ENCODE peak calls at places on chromosomes 4 and X, in eight cellular contexts. C is WTC11; Z is endodermal cell; H is uterus; W is hepatocyte; A is CD4-positive, alpha-beta T cell; B is thyroid gland; U is DND-41. P is an unnamed sample.
A peak's percentile ranks its signal among the peaks of the same experiment; 100 is the strongest.

GRCh38 chrX:130981836-130982235 is 76.3 kb upstream of the ARHGAP36 start:
- DNase-seq in C (no peak), Z (no peak), B (no peak), W (no peak), U (no peak), H (no peak), A (no peak), P (no peak)

GRCh38 chr4:6322761-6323566 is 53.3 kb downstream of the WFS1 start:
- DNase-seq in B (no peak), C (no peak), U (no peak), Z (no peak), W (no peak), H (no peak), A (no peak), P (no peak)

GRCh38 chr4:1367230-1367935 is 20.4 kb downstream of the UVSSA start:
- DNase-seq in H (no peak), A (no peak), Z (no peak), U (no peak), C (no peak), W (no peak), B (no peak), P (peak; percentile 67)

GRCh38 chrX:153651540-153652079 is 4.6 kb downstream of the DUSP9 start:
- DNase-seq in B (no peak), U (no peak), W (no peak), Z (peak; percentile 67), A (no peak), H (peak; percentile 8), C (no peak), P (peak; percentile 56)

GRCh38 chr4:83320548-83320947 is 14.1 kb downstream of the HPSE start:
- DNase-seq in Z (no peak), H (no peak), W (no peak), U (peak; percentile 7), B (peak; percentile 28), A (no peak), C (no peak), P (peak; percentile 76)

GRCh38 chrX:153922932-153923857 is 2.9 kb downstream of the ARHGAP4 start:
- DNase-seq in A (no peak), U (no peak), B (peak; percentile 87), Z (no peak), H (peak; percentile 89), C (no peak), W (peak; percentile 50), P (peak; percentile 85)

GRCh38 chr4:110020139-110020538 is 107.5 kb downstream of the EGF start:
- DNase-seq in B (peak; percentile 25), Z (peak; percentile 58), H (no peak), U (no peak), C (peak; percentile 20), W (no peak), A (no peak), P (no peak)

GRCh38 chr4:167509551-167509950 is 275.3 kb upstream of the SPOCK3 start:
- DNase-seq in B (no peak), H (no peak), W (no peak), U (no peak), A (no peak), C (no peak), Z (no peak), P (no peak)

GRCh38 chrX:100964362-100964761 is 5.1 kb upstream of the ARL13A start:
- DNase-seq in H (no peak), Z (no peak), B (no peak), W (no peak), C (no peak), A (no peak), U (no peak), P (no peak)

GRCh38 chrX:114976321-114976720 is 41.1 kb downstream of the IL13RA2 start:
- DNase-seq in W (no peak), H (no peak), A (no peak), Z (no peak), B (no peak), U (no peak), C (no peak), P (no peak)

DNA sequence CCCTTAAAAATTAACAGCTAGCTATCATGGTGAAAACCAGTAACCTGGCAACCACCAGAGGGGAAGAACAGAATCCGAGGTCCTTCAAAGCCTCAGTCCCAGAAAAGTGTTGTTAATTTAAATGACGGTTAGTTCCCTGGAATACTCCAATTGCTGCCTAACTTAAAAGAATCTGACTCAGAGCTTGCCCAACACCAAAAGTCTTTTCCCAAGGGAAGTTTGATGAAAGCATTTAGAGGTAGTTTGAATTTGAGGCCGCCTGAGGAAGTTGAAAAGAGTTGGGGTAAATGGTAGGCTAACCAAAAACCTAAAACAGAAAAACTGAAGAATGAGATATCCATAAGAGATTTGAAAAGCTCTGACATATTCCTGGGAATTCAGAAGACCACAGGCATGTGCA is 46.6 kb downstream of the IL13RA2 start:
- DNase-seq in B (no peak), U (no peak), A (no peak), Z (no peak), C (no peak), W (no peak), H (no peak), P (no peak)
- TF ChIP-seq CTCF in B (no peak), U (no peak), A (no peak), Z (no peak), C (no peak), W (no peak), H (no peak), P (no peak)

GRCh38 chr4:76246025-76246424 is 5.5 kb upstream of the FAM47E start:
- DNase-seq in Z (no peak), B (no peak), A (no peak), U (no peak), C (no peak), H (no peak), W (no peak), P (no peak)
- TF ChIP-seq CTCF in Z (no peak), B (no peak), A (no peak), U (no peak), C (no peak), H (no peak), W (no peak), P (no peak)

GRCh38 chr4:25182941-25183340 is 22.7 kb upstream of the SEPSECS start:
- DNase-seq in H (no peak), W (no peak), A (no peak), Z (no peak), C (no peak), U (no peak), B (no peak), P (no peak)
- TF ChIP-seq CTCF in H (no peak), W (no peak), A (no peak), Z (no peak), C (no peak), U (no peak), B (no peak), P (no peak)

GRCh38 chrX:140766024-140766611 is 56.6 kb downstream of the LINC00632 start:
- DNase-seq in W (peak; percentile 67), A (peak; percentile 21), Z (peak; percentile 84), H (peak; percentile 20), B (peak; percentile 41), U (peak; percentile 26), C (peak; percentile 40), P (no peak)
- TF ChIP-seq CTCF in W (peak; percentile 78), A (peak; percentile 65), Z (peak; percentile 93), H (peak; percentile 61), B (peak; percentile 47), U (peak; percentile 77), C (peak; percentile 61), P (peak; percentile 58)

GRCh38 chr4:143773998-143774898 is 73.8 kb upstream of the FREM3 start:
- DNase-seq in H (no peak), A (no peak), U (peak; percentile 70), C (peak; percentile 75), W (peak; percentile 77), B (peak; percentile 70), Z (peak; percentile 84), P (no peak)
- TF ChIP-seq CTCF in H (no peak), A (no peak), U (peak; percentile 95), C (peak; percentile 87), W (peak; percentile 64), B (peak; percentile 92), Z (peak; percentile 91), P (peak; percentile 64)

DNA sequence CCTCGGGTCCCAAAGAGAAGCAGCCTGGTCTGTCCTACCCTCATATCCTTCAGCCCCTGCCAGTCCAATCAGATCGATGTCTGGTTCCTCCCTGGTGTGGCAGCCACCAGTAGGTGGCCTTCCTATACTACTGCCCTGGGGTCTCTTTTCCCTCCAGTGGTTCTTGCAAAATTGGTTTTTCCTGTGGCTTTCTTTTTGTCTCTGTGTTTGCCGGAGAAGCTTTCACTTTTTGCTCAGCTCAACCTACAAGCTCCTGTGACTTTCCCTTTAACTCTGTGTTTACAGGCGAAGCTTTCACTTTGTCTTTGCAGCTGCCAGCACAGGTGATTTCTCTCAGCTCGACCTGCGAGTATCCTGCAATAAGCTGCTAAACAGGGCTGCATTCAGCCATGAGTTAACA is 46.8 kb downstream of the UGT2A3 start:
- DNase-seq in U (no peak), C (peak; percentile 17), B (peak; percentile 39), A (no peak), Z (peak; percentile 60), H (no peak), W (peak; percentile 28), P (no peak)
- TF ChIP-seq CTCF in U (no peak), C (no peak), B (peak; percentile 39), A (no peak), Z (peak; percentile 69), H (no peak), W (peak; percentile 30), P (peak; percentile 26)

GRCh38 chr4:183718876-183719275 is 59.8 kb downstream of the TRAPPC11 start:
- DNase-seq in B (no peak), U (no peak), W (no peak), A (no peak), C (no peak), Z (no peak), H (no peak), P (no peak)

GRCh38 chr4:183723561-183724228 is 64.6 kb downstream of the TRAPPC11 start:
- DNase-seq in A (no peak), H (no peak), C (no peak), W (no peak), Z (no peak), U (no peak), B (no peak), P (no peak)

GRCh38 chr4:183716302-183716701 is 57.2 kb downstream of the TRAPPC11 start:
- DNase-seq in H (no peak), B (peak; percentile 56), A (no peak), Z (no peak), U (no peak), C (no peak), W (no peak), P (no peak)

GRCh38 chr4:183722738-183723560 is 63.9 kb downstream of the TRAPPC11 start:
- DNase-seq in C (peak; percentile 70), B (peak; percentile 73), W (peak; percentile 77), U (no peak), Z (peak; percentile 90), A (peak; percentile 53), H (peak; percentile 39), P (peak; percentile 90)

GRCh38 chr4:183721207-183722081 is 62.4 kb downstream of the TRAPPC11 start:
- DNase-seq in U (no peak), Z (peak; percentile 87), A (peak; percentile 42), C (peak; percentile 41), B (peak; percentile 76), H (peak; percentile 39), W (peak; percentile 45), P (peak; percentile 85)
- TF ChIP-seq CTCF in U (no peak), Z (peak; percentile 78), A (peak; percentile 35), C (no peak), B (peak; percentile 38), H (peak; percentile 17), W (no peak), P (peak; percentile 36)